ENCODE peak calls at places on chromosomes 11 and 22, in seven cellular contexts. Y, K, S, B, V, D and H are unnamed samples.

GRCh38 chr22:30305519-30305905 is 16.2 kb upstream of the CASTOR1 start:
- DNase-seq in Y (no peak), K (peak; percentile 68), S (no peak), B (peak; percentile 65), V (no peak), D (no peak), H (peak; percentile 45)

GRCh38 chr22:49972163-49973017 is 11.8 kb downstream of the PIM3 start:
- DNase-seq in Y (no peak), K (peak; percentile 30), S (no peak), B (peak; percentile 52), V (no peak), D (no peak), H (no peak)

GRCh38 chr11:27119396-27119795 is 78.8 kb downstream of the BBOX1 start:
- DNase-seq in Y (no peak), K (no peak), S (no peak), B (no peak), V (no peak), D (no peak), H (no peak)

GRCh38 chr11:64850979-64851567 is 6.6 kb upstream of the CDC42BPG start:
- DNase-seq in Y (no peak), K (no peak), S (no peak), B (no peak), V (no peak), D (no peak), H (no peak)

GRCh38 chr22:47090591-47091240 is 328.3 kb downstream of the TBC1D22A start:
- DNase-seq in Y (no peak), K (no peak), S (no peak), B (no peak), V (no peak), D (peak; percentile 19), H (peak; percentile 39)

GRCh38 chr11:111851067-111851466 is 20.3 kb downstream of the ALG9 start:
- DNase-seq in Y (no peak), K (no peak), S (no peak), B (no peak), V (no peak), D (no peak), H (no peak)

GRCh38 chr11:8223513-8223899 is 40.2 kb downstream of the LMO1 start:
- DNase-seq in Y (no peak), K (no peak), S (peak; percentile 45), B (no peak), V (no peak), D (no peak), H (no peak)

GRCh38 chr22:23478175-23478574 is 101.9 kb downstream of the IGLL1 start:
- DNase-seq in Y (peak; percentile 43), K (no peak), S (no peak), B (no peak), V (no peak), D (no peak), H (no peak)

GRCh38 chr11:12862761-12863469 is 146.2 kb upstream of the RASSF10 start:
- DNase-seq in Y (no peak), K (peak; percentile 58), S (no peak), B (no peak), V (no peak), D (no peak), H (peak; percentile 85)

GRCh38 chr11:37504066-37504611 is 906.1 kb upstream of the RAG2 start:
- DNase-seq in Y (no peak), K (no peak), S (peak; percentile 94), B (no peak), V (no peak), D (peak; percentile 21), H (peak; percentile 93)

GRCh38 chr22:45105281-45105700 is 58.4 kb upstream of the NUP50 start:
- DNase-seq in Y (no peak), K (no peak), S (peak; percentile 74), B (no peak), V (no peak), D (no peak), H (peak; percentile 87)

GRCh38 chr11:47967577-47968230 is 12.7 kb upstream of the PTPRJ start:
- DNase-seq in Y (no peak), K (no peak), S (no peak), B (no peak), V (no peak), D (no peak), H (peak; percentile 56)

GRCh38 chr11:85737738-85738137 is 51.7 kb upstream of the CCDC89 start:
- DNase-seq in Y (no peak), K (no peak), S (no peak), B (no peak), V (no peak), D (no peak), H (no peak)

GRCh38 chr22:28310299-28310698 is 369.3 kb downstream of the TTC28 start:
- DNase-seq in Y (no peak), K (no peak), S (no peak), B (no peak), V (no peak), D (no peak), H (no peak)

GRCh38 chr11:131626761-131627160 is 256.3 kb downstream of the NTM start:
- DNase-seq in Y (no peak), K (no peak), S (no peak), B (no peak), V (no peak), D (no peak), H (no peak)

GRCh38 chr11:96044311-96044710 is 120.4 kb upstream of the MTMR2 start:
- DNase-seq in Y (no peak), K (no peak), S (no peak), B (no peak), V (no peak), D (no peak), H (no peak)

GRCh38 chr11:67441082-67441683 is 2.1 kb downstream of the CORO1B start:
- DNase-seq in Y (no peak), K (no peak), S (no peak), B (no peak), V (no peak), D (no peak), H (no peak)

GRCh38 chr22:44845796-44846720 is 93.7 kb downstream of the ARHGAP8 start:
- DNase-seq in Y (no peak), K (no peak), S (no peak), B (no peak), V (no peak), D (no peak), H (no peak)

GRCh38 chr11:93131709-93132108 is 66.1 kb downstream of the SLC36A4 start:
- DNase-seq in Y (no peak), K (no peak), S (no peak), B (no peak), V (no peak), D (no peak), H (no peak)

GRCh38 chr11:75400110-75400865 is 970 bp downstream of the RPS3 start:
- DNase-seq in Y (no peak), K (no peak), S (peak; percentile 31), B (no peak), V (no peak), D (no peak), H (peak; percentile 33)

GRCh38 chr22:23263651-23264555 is 83.6 kb downstream of the BCR start:
- DNase-seq in Y (no peak), K (no peak), S (no peak), B (no peak), V (no peak), D (no peak), H (no peak)

GRCh38 chr22:27163162-27164137 is 506.1 kb downstream of the MIAT start:
- DNase-seq in Y (no peak), K (no peak), S (no peak), B (no peak), V (no peak), D (no peak), H (no peak)

GRCh38 chr11:67060111-67060522 is 3.5 kb downstream of the RHOD start:
- DNase-seq in Y (no peak), K (no peak), S (peak; percentile 73), B (no peak), V (no peak), D (no peak), H (no peak)

GRCh38 chr11:66739983-66740382 is 11.0 kb upstream of the SPTBN2 start:
- DNase-seq in Y (no peak), K (no peak), S (peak; percentile 56), B (no peak), V (no peak), D (no peak), H (peak; percentile 52)

DNA sequence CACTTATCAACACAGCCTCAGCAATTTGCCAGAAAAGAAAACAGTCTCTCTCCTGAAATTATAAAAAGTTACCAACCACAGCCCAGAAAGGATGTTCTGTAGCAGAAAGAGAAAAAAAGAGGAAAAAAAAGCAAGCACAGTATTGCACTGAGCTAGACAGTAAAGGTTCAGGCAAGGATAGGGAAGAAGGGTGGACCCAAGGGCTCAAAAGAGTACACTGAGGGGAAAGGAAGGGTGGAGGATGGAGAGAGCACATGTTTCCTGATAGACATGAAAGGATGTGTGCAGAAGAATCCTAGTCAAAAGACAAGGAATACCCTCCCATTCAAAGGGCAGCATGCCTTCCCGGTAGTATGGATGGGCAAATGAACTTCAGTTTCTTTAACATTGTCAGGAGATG is 59.1 kb downstream of the RRAS2 start:
- DNase-seq in Y (no peak), K (no peak), S (no peak), B (no peak), V (no peak), D (no peak), H (no peak)
- TF ChIP-seq CTCF in Y (no peak), K (no peak), S (no peak), B (no peak), V (no peak), D (no peak), H (no peak)

GRCh38 chr22:37318255-37319109 is 36.2 kb downstream of the CYTH4 start:
- DNase-seq in Y (no peak), K (no peak), S (no peak), B (no peak), V (no peak), D (no peak), H (no peak)
- TF ChIP-seq CTCF in Y (no peak), K (no peak), S (no peak), B (no peak), V (no peak), D (peak; percentile 9), H (no peak)

GRCh38 chr22:42074153-42074750 is at the start of gene PHETA2:
- DNase-seq in Y (no peak), K (peak; percentile 68), S (no peak), B (peak; percentile 76), V (no peak), D (no peak), H (peak; percentile 34)
- TF ChIP-seq CTCF in Y (peak; percentile 56), K (peak; percentile 51), S (peak; percentile 43), B (peak; percentile 36), V (no peak), D (peak; percentile 28), H (peak; percentile 57)

GRCh38 chr11:18144243-18144642 is 11.9 kb downstream of the MRGPRX3 start:
- DNase-seq in Y (no peak), K (no peak), S (peak; percentile 96), B (no peak), V (no peak), D (peak; percentile 86), H (no peak)

GRCh38 chr11:18145837-18146236 is 13.5 kb downstream of the MRGPRX3 start:
- DNase-seq in Y (no peak), K (no peak), S (no peak), B (no peak), V (no peak), D (no peak), H (no peak)

GRCh38 chr11:18140145-18140544 is 7.8 kb downstream of the MRGPRX3 start:
- DNase-seq in Y (no peak), K (no peak), S (no peak), B (no peak), V (no peak), D (no peak), H (no peak)

DNA sequence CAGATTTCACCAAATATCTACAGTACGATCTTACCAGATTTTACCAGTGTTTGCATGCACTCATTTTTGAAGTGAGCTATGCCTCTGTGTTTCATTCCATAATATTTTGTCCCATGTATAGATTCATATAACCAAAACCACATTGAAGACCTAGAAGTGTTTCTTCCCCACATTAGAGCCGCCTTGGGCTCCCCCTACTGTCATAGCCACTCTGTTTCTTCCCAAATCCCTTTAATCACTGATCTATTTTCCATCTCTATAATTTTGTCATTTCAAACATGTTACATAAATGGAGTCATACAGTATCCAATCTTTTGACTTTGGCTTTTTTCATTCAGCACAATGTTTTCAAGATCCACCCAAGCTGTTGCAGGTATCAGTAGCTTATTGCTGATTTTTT is 12.7 kb downstream of the MRGPRX3 start:
- DNase-seq in Y (no peak), K (no peak), S (no peak), B (no peak), V (no peak), D (no peak), H (peak; percentile 4)
- TF ChIP-seq CTCF in Y (peak; percentile 57), K (no peak), S (no peak), B (no peak), V (no peak), D (no peak), H (peak; percentile 43)